ENCODE peak calls at places on chromosomes 3 and 15, in nine cellular contexts. T, O, S, G, J, U, K, C and A are unnamed samples.

GRCh38 chr3:171183042-171183441 is 156.5 kb upstream of the SLC2A2 start:
- DNase-seq in T (no peak), O (peak), S (no peak), G (no peak), J (peak), U (peak), K (no peak), C (peak), A (no peak)

GRCh38 chr3:136699271-136699828 is 52.8 kb downstream of the STAG1 start:
- DNase-seq in T (no peak), O (peak), S (no peak), G (no peak), J (no peak), U (no peak), K (no peak), C (no peak), A (no peak)

GRCh38 chr3:131370935-131371698 is 10.5 kb upstream of the NUDT16 start:
- DNase-seq in T (no peak), O (no peak), S (no peak), G (no peak), J (no peak), U (no peak), K (no peak), C (no peak), A (no peak)

GRCh38 chr3:143326983-143327382 is 207.4 kb downstream of the CHST2 start:
- DNase-seq in T (no peak), O (no peak), S (no peak), G (no peak), J (no peak), U (no peak), K (no peak), C (no peak), A (no peak)

GRCh38 chr3:144060881-144061280 is 89.3 kb downstream of the DIPK2A start:
- DNase-seq in T (no peak), O (no peak), S (no peak), G (no peak), J (no peak), U (no peak), K (no peak), C (no peak), A (no peak)

GRCh38 chr15:78991476-78991875 is 46.6 kb upstream of the CTSH start:
- DNase-seq in T (no peak), O (no peak), S (no peak), G (no peak), J (no peak), U (peak), K (no peak), C (no peak), A (no peak)

GRCh38 chr3:14124223-14124614 is 451 bp downstream of the CHCHD4 start:
- DNase-seq in T (peak), O (peak), S (peak), G (peak), J (peak), U (peak), K (no peak), C (peak), A (no peak)

GRCh38 chr3:127457094-127457475 is 133.4 kb downstream of the TPRA1 start:
- DNase-seq in T (no peak), O (peak), S (peak), G (peak), J (no peak), U (peak), K (peak), C (peak), A (no peak)

GRCh38 chr3:13637311-13637891 is 88.5 kb downstream of the FBLN2 start:
- DNase-seq in T (no peak), O (no peak), S (no peak), G (no peak), J (no peak), U (no peak), K (no peak), C (no peak), A (no peak)

GRCh38 chr15:64703632-64703959 is 71.8 kb downstream of the RBPMS2 start:
- DNase-seq in T (no peak), O (no peak), S (no peak), G (no peak), J (peak), U (no peak), K (no peak), C (no peak), A (no peak)

GRCh38 chr3:150074697-150075416 is 104.2 kb upstream of the PFN2 start:
- DNase-seq in T (no peak), O (no peak), S (no peak), G (no peak), J (no peak), U (no peak), K (no peak), C (no peak), A (no peak)

GRCh38 chr3:153221748-153222162 is 59.7 kb downstream of the RAP2B start:
- DNase-seq in T (peak), O (peak), S (peak), G (peak), J (no peak), U (peak), K (peak), C (peak), A (peak)

GRCh38 chr15:63487076-63487757 is 17.2 kb upstream of the USP3 start:
- DNase-seq in T (peak), O (peak), S (peak), G (peak), J (peak), U (peak), K (peak), C (peak), A (peak)

GRCh38 chr3:113096158-113096893 is 105.5 kb downstream of the GTPBP8 start:
- DNase-seq in T (no peak), O (no peak), S (no peak), G (no peak), J (no peak), U (peak), K (peak), C (no peak), A (no peak)

GRCh38 chr15:91592586-91592985 is 260.9 kb upstream of the SLCO3A1 start:
- DNase-seq in T (no peak), O (no peak), S (no peak), G (no peak), J (no peak), U (no peak), K (no peak), C (no peak), A (no peak)

GRCh38 chr3:73319179-73319769 is 257.8 kb downstream of the EBLN2 start:
- DNase-seq in T (no peak), O (no peak), S (no peak), G (no peak), J (no peak), U (no peak), K (no peak), C (no peak), A (no peak)

GRCh38 chr15:53837263-53837662 is 77.8 kb upstream of the WDR72 start:
- DNase-seq in T (no peak), O (no peak), S (no peak), G (no peak), J (no peak), U (no peak), K (no peak), C (no peak), A (peak)

DNA sequence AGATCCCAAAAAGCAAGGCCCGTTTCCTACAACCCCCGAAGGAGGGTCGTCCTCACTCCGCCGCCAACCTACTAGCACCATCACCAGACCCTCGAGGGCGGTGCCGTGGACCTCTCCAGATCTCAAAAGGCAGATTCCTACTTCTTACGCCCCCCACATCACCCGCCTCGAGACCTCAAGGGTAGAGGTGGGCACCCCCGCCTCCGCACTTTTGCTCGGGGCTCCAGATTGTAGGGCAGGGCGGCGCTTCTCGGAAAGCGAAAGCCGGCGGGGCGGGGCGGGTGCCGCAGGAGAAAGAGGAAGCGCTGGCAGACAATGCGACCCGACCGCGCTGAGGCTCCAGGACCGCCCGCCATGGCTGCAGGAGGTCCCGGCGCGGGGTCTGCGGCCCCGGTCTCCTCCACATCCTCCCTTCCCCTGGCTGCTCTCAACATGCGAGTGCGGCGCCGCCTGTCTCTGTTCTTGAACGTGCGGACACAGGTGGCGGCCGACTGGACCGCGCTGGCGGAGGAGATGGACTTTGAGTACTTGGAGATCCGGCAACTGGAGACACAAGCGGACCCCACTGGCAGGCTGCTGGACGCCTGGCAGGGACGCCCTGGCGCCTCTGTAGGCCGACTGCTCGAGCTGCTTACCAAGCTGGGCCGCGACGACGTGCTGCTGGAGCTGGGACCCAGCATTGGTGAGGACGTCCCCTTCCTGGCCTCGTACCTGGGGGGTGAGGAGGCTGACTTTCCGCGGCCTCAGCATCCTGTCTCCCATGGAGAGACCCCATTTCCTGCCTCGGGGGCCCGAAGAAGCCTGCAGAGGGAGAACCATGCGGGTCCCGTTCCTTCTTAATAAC is at the start of gene MYD88:
- DNase-seq in T (peak), O (peak), S (peak), G (peak), J (peak), U (peak), K (peak), C (peak), A (no peak)
- TF ChIP-seq CTCF in T (no peak), O (no peak), S (no peak), G (no peak), J (no peak), U (peak), K (peak), C (no peak), A (peak)

DNA sequence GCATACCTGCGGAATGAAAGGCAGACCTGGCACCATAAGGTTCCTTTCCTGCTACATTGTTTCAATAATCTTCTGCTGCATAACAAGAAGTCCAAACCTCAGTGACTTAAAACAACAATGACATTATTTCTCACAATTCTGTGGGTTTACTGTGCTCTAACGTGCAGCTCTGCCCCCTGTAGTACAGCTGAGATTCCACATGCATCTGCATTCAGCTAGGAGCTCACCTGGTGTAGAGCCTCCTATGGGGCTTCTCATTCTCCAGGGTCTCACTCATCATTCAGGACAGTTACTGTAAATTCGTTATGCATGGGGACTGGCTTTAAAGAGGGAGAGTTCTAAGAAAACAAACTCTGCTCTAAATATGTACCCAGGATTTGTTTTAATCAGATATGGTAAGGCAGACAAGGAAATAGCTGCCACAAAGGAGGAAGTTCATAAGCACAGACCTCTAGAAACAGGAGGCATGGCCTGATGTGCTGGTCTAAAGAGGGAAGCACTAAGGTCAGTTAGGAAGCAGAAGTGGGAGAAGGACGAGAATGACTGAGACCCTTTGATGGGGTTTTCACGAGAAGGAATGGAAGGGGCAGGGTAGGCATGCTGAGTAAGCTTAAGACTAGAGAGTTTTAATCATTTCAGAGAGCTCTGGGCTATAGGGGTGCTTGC is 347.0 kb downstream of the NEK10 start:
- DNase-seq in T (no peak), O (no peak), S (no peak), G (peak), J (no peak), U (no peak), K (no peak), C (no peak), A (no peak)
- TF ChIP-seq CTCF in T (peak), O (no peak), S (no peak), G (peak), J (no peak), U (no peak), K (no peak), C (no peak), A (no peak)

GRCh38 chr3:174397848-174398247 is 461.3 kb upstream of the NAALADL2 start:
- DNase-seq in T (no peak), O (peak), S (no peak), G (no peak), J (no peak), U (peak), K (peak), C (no peak), A (no peak)
- TF ChIP-seq CTCF in T (no peak), O (peak), S (peak), G (peak), J (peak), U (peak), K (peak), C (peak), A (no peak)

GRCh38 chr3:128879125-128879969 is at the start of gene ACAD9:
- DNase-seq in T (peak), O (peak), S (peak), G (peak), J (peak), U (peak), K (peak), C (peak), A (peak)
- TF ChIP-seq CTCF in T (no peak), O (no peak), S (no peak), G (no peak), J (no peak), U (no peak), K (no peak), C (no peak), A (no peak)